ENCODE peak calls at places on chromosome 11, in ten cellular contexts. C, M, X, G, N, W, D, H, L and S are unnamed samples.

GRCh38 chr11:103673773-103674172 is 362.7 kb upstream of the DDI1 start:
- DNase-seq in C (no peak), M (no peak), X (no peak), G (no peak), N (no peak), W (no peak), D (no peak), H (no peak), L (no peak), S (no peak)

GRCh38 chr11:74538680-74539079 is 45.2 kb upstream of the LIPT2 start:
- DNase-seq in C (no peak), M (no peak), X (no peak), G (no peak), N (no peak), W (no peak), D (no peak), H (no peak), L (no peak), S (no peak)

GRCh38 chr11:62552931-62553838 is 6.6 kb upstream of the AHNAK start:
- DNase-seq in C (peak; percentile 92), M (peak; percentile 92), X (peak; percentile 91), G (peak; percentile 93), N (peak; percentile 92), W (peak; percentile 74), D (peak; percentile 94), H (no peak), L (peak; percentile 87), S (peak; percentile 92)

GRCh38 chr11:133383689-133384088 is 148.6 kb downstream of the OPCML start:
- DNase-seq in C (no peak), M (no peak), X (no peak), G (no peak), N (no peak), W (no peak), D (no peak), H (no peak), L (no peak), S (no peak)

GRCh38 chr11:105524286-105524685 is 85.6 kb upstream of the GRIA4 start:
- DNase-seq in C (no peak), M (no peak), X (no peak), G (no peak), N (no peak), W (no peak), D (no peak), H (no peak), L (no peak), S (no peak)

GRCh38 chr11:62242021-62242420 is at the start of gene SCGB1D2:
- DNase-seq in C (peak; percentile 85), M (peak; percentile 55), X (no peak), G (no peak), N (no peak), W (no peak), D (no peak), H (no peak), L (no peak), S (no peak)

GRCh38 chr11:929405-929804 is 3.7 kb downstream of the AP2A2 start:
- DNase-seq in C (no peak), M (no peak), X (no peak), G (no peak), N (no peak), W (no peak), D (no peak), H (no peak), L (no peak), S (no peak)

GRCh38 chr11:33402066-33402465 is 144.9 kb downstream of the HIPK3 start:
- DNase-seq in C (no peak), M (no peak), X (no peak), G (no peak), N (no peak), W (no peak), D (no peak), H (no peak), L (no peak), S (peak; percentile 7)

GRCh38 chr11:103959279-103959930 is 77.0 kb upstream of the DDI1 start:
- DNase-seq in C (no peak), M (no peak), X (no peak), G (no peak), N (no peak), W (no peak), D (peak; percentile 71), H (no peak), L (no peak), S (no peak)

GRCh38 chr11:29127456-29127855 is 889.4 kb downstream of the KCNA4 start:
- DNase-seq in C (no peak), M (no peak), X (no peak), G (no peak), N (no peak), W (no peak), D (no peak), H (no peak), L (no peak), S (peak; percentile 19)

GRCh38 chr11:108871867-108872266 is 207.0 kb downstream of the DDX10 start:
- DNase-seq in C (no peak), M (no peak), X (no peak), G (no peak), N (no peak), W (no peak), D (no peak), H (no peak), L (no peak), S (no peak)

GRCh38 chr11:3049430-3050243 is 7.6 kb downstream of the CARS1 start:
- DNase-seq in C (peak; percentile 73), M (peak; percentile 77), X (peak; percentile 76), G (peak; percentile 83), N (peak; percentile 90), W (peak; percentile 88), D (peak; percentile 93), H (peak; percentile 97), L (peak; percentile 59), S (peak; percentile 86)

GRCh38 chr11:77107950-77108349 is 5.3 kb downstream of the OMP start:
- DNase-seq in C (no peak), M (peak; percentile 69), X (peak; percentile 81), G (peak; percentile 58), N (no peak), W (no peak), D (peak; percentile 91), H (no peak), L (peak; percentile 58), S (peak; percentile 81)

GRCh38 chr11:118572914-118573550 is 823 bp downstream of the ARCN1 start:
- DNase-seq in C (no peak), M (no peak), X (no peak), G (no peak), N (no peak), W (no peak), D (peak; percentile 62), H (no peak), L (no peak), S (peak; percentile 5)

GRCh38 chr11:88012456-88012855 is 162.8 kb downstream of the RAB38 start:
- DNase-seq in C (no peak), M (no peak), X (no peak), G (no peak), N (no peak), W (no peak), D (no peak), H (no peak), L (no peak), S (no peak)

GRCh38 chr11:12410006-12410728 is 32.8 kb downstream of the PARVA start:
- DNase-seq in C (no peak), M (no peak), X (no peak), G (no peak), N (no peak), W (peak; percentile 45), D (no peak), H (no peak), L (no peak), S (no peak)
- TF ChIP-seq CTCF in C (no peak), M (no peak), X (no peak), G (no peak), N (peak; percentile 48), W (peak; percentile 43), D (peak; percentile 7), H (no peak), L (no peak), S (peak; percentile 16)

DNA sequence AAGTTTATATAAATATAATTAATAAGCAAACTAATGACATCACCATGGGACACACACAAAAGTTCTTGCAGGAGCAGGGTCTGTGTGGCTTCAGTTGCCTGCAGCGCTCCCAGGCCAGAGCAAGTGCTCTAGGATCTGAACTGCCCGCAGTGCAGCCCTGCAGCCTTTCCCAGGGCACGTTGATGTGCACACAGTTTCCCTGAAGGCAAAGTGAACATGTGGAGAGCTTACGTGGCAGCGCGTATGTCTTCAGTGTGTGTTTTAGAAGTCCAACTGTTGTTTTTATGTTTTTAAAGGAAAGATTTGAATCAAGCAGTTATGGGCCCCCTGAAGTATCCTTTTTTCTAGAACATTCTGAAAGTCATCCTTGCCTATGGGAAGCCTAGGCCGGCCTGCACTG is 1.2 kb upstream of the TIGD3 start:
- DNase-seq in C (no peak), M (no peak), X (no peak), G (no peak), N (no peak), W (no peak), D (no peak), H (no peak), L (no peak), S (no peak)
- H3K4me3 ChIP-seq in C (no peak overlapping the region), M (no peak overlapping the region), X (no peak overlapping the region), G (no peak overlapping the region), N (no peak overlapping the region), W (no peak overlapping the region), D (no peak overlapping the region), H (peak overlapping the region; percentile 80), L (no peak overlapping the region), S (no peak overlapping the region)

DNA sequence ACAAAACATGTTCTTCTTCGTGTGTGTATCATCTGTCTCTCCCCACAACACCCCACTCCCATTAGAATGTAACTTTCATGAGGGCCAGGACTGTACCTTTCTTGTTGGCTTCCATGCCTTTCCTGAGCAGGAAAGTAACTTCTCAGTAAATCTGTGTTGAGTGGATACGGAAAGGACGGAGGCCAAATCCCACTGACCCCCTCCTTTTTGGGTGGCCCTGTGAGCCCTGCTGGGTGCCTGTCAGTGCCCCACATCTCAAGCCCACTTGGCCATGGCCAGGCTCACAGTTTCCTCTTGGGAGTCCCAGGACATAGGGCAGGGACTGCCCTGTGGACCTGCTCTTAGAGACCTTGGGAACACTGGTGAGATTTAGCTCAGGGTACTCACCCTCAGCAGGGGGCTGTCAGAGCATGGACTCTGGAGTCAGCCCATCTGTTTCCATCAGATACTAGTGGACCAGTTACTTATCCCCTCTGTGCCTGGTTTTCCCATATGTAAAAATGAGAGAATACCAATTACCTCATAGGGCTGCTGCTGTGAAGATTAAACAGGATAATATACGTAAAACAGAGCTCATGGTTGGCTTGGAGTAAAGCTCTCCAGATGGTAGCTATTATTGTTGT is 1.1 kb upstream of the C11orf96 start:
- DNase-seq in C (no peak), M (no peak), X (no peak), G (no peak), N (no peak), W (peak; percentile 81), D (no peak), H (no peak), L (no peak), S (no peak)
- H3K27me3 ChIP-seq in C (peaks cover 4% of the 10 kb centered on the region), M (peaks cover 9% of the 10 kb centered on the region), X (peaks cover 54% of the 10 kb centered on the region), G (no peaks in the 10 kb centered on the region), N (peaks cover 46% of the 10 kb centered on the region), W (peaks cover 14% of the 10 kb centered on the region), D (peaks cover 2% of the 10 kb centered on the region), H (no peaks in the 10 kb centered on the region), L (no peaks in the 10 kb centered on the region), S (peaks cover 47% of the 10 kb centered on the region)

DNA sequence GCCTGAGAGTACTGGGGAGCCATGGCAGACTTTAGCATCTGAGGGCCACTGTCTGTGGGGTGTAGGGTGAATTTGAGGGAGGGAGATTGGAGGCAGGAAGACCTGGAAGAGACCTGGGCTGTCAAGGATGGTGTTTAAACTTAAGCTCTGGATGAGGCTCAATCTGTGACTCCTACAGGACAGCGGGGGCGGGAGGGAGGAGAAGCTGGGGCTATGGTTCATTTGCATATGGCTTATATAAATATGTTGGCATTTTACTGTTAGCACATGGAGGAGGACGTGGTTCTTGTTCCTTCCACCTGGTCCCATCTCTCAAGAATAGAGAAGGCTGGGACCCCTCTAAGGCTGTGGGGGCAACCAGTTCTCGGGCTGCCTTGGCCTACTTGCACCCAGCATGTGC is 81.5 kb downstream of the PDE2A start:
- DNase-seq in C (no peak), M (no peak), X (no peak), G (no peak), N (no peak), W (no peak), D (no peak), H (peak; percentile 61), L (no peak), S (no peak)
- TF ChIP-seq CTCF in C (no peak), M (no peak), X (no peak), G (no peak), N (no peak), W (no peak), D (no peak), H (no peak), L (no peak), S (no peak)